ENCODE peak calls at places on chromosomes 13 and 19, in six cellular contexts. F, J, V, T, R and Q are unnamed samples.

GRCh38 chr19:17327654-17328516 is 6.8 kb downstream of the ANO8 start:
- DNase-seq in F (peak), J (no peak), V (no peak), T (peak), R (peak), Q (peak)

GRCh38 chr13:91184244-91184926 is 163.1 kb upstream of the MIR17HG start:
- DNase-seq in F (no peak), J (no peak), V (no peak), T (no peak), R (no peak), Q (no peak)

GRCh38 chr13:37869506-37869755 is 141 bp downstream of the TRPC4 start:
- DNase-seq in F (no peak), J (no peak), V (peak), T (no peak), R (no peak), Q (no peak)

GRCh38 chr19:12996542-12997094 is 1.3 kb downstream of the NFIX start:
- DNase-seq in F (no peak), J (no peak), V (no peak), T (no peak), R (no peak), Q (no peak)

GRCh38 chr19:51592521-51592920 is 21.4 kb downstream of the ZNF175 start:
- DNase-seq in F (no peak), J (no peak), V (no peak), T (no peak), R (no peak), Q (no peak)

GRCh38 chr19:38958301-38958700 is 17.2 kb downstream of the FBXO17 start:
- DNase-seq in F (no peak), J (no peak), V (no peak), T (no peak), R (no peak), Q (no peak)

GRCh38 chr19:58338825-58339558 is 12.2 kb downstream of the ZSCAN22 start:
- DNase-seq in F (no peak), J (no peak), V (peak), T (no peak), R (no peak), Q (no peak)

GRCh38 chr13:101416181-101417042 is at the start of gene NALCN:
- DNase-seq in F (no peak), J (peak), V (no peak), T (no peak), R (no peak), Q (no peak)